ENCODE peak calls at places on chromosome 10, in seven cellular contexts. D, F, T, M, S, E and C are unnamed samples.

GRCh38 chr10:72334196-72334831 is 20.4 kb downstream of the DNAJB12 start:
- DNase-seq in D (no peak), F (no peak), T (peak), M (no peak), S (no peak), E (peak), C (no peak)

GRCh38 chr10:132397671-132398565 is 918 bp downstream of the PWWP2B start:
- DNase-seq in D (no peak), F (no peak), T (peak), M (peak), S (peak), E (no peak), C (no peak)

GRCh38 chr10:50470345-50470744 is 153.4 kb downstream of the SGMS1 start:
- DNase-seq in D (no peak), F (no peak), T (no peak), M (peak), S (no peak), E (no peak), C (no peak)

GRCh38 chr10:103985726-103986125 is 18.8 kb downstream of the SLK start:
- DNase-seq in D (no peak), F (no peak), T (no peak), M (peak), S (no peak), E (no peak), C (no peak)

GRCh38 chr10:103872137-103872933 is 17.0 kb upstream of the SH3PXD2A start:
- DNase-seq in D (no peak), F (no peak), T (no peak), M (peak), S (no peak), E (no peak), C (no peak)

GRCh38 chr10:93945814-93946213 is 47.9 kb upstream of the PLCE1 start:
- DNase-seq in D (no peak), F (no peak), T (no peak), M (no peak), S (no peak), E (no peak), C (no peak)

GRCh38 chr10:89283988-89284475 is 17.8 kb upstream of the IFIT2 start:
- DNase-seq in D (no peak), F (peak), T (no peak), M (peak), S (no peak), E (no peak), C (peak)

GRCh38 chr10:102777696-102778530 is 34.2 kb downstream of the WBP1L start:
- DNase-seq in D (no peak), F (no peak), T (no peak), M (no peak), S (no peak), E (no peak), C (no peak)

GRCh38 chr10:47173929-47174442 is 126.0 kb upstream of the GDF10 start:
- DNase-seq in D (no peak), F (no peak), T (no peak), M (peak), S (no peak), E (peak), C (no peak)

GRCh38 chr10:11297136-11297535 is 279.5 kb downstream of the CELF2 start:
- DNase-seq in D (no peak), F (no peak), T (no peak), M (no peak), S (no peak), E (no peak), C (no peak)

GRCh38 chr10:96747734-96748550 is 27.6 kb upstream of the PIK3AP1 start:
- DNase-seq in D (no peak), F (no peak), T (peak), M (no peak), S (no peak), E (no peak), C (no peak)

GRCh38 chr10:119217937-119218579 is 10.7 kb downstream of the GRK5 start:
- DNase-seq in D (no peak), F (no peak), T (no peak), M (no peak), S (no peak), E (no peak), C (no peak)

GRCh38 chr10:59362991-59363390 is 642 bp upstream of the FAM13C start:
- DNase-seq in D (peak), F (no peak), T (no peak), M (peak), S (no peak), E (peak), C (no peak)

GRCh38 chr10:24850726-24851300 is 101.6 kb downstream of the PRTFDC1 start:
- DNase-seq in D (no peak), F (no peak), T (no peak), M (no peak), S (no peak), E (no peak), C (no peak)

GRCh38 chr10:10870523-10871241 is 147.0 kb upstream of the CELF2 start:
- DNase-seq in D (no peak), F (no peak), T (peak), M (peak), S (no peak), E (no peak), C (no peak)

GRCh38 chr10:62580396-62580795 is 206.2 kb downstream of the ZNF365 start:
- DNase-seq in D (no peak), F (no peak), T (no peak), M (peak), S (no peak), E (peak), C (no peak)

GRCh38 chr10:116719712-116720111 is 22.7 kb downstream of the HSPA12A start:
- DNase-seq in D (no peak), F (peak), T (no peak), M (peak), S (no peak), E (no peak), C (no peak)

GRCh38 chr10:77430530-77430929 is 207.1 kb downstream of the KCNMA1 start:
- DNase-seq in D (no peak), F (no peak), T (no peak), M (no peak), S (no peak), E (no peak), C (no peak)

GRCh38 chr10:92590623-92591549 is 2.0 kb upstream of the KIF11 start:
- DNase-seq in D (peak), F (no peak), T (peak), M (peak), S (no peak), E (peak), C (no peak)

GRCh38 chr10:128386816-128387604 is 260.8 kb upstream of the MKI67 start:
- DNase-seq in D (no peak), F (no peak), T (no peak), M (no peak), S (no peak), E (no peak), C (no peak)

GRCh38 chr10:131422731-131423130 is 111.2 kb upstream of the TCERG1L start:
- DNase-seq in D (no peak), F (no peak), T (no peak), M (no peak), S (no peak), E (no peak), C (no peak)

GRCh38 chr10:11535376-11535959 is 76.0 kb downstream of the USP6NL start:
- DNase-seq in D (no peak), F (no peak), T (no peak), M (no peak), S (no peak), E (no peak), C (no peak)

GRCh38 chr10:133309720-133310398 is 1.1 kb downstream of the ZNF511 start:
- DNase-seq in D (no peak), F (no peak), T (no peak), M (no peak), S (no peak), E (no peak), C (no peak)